ENCODE peak calls at places on chromosomes 5 and 9, in seven cellular contexts. T, J, D, Z, E, G and C are unnamed samples.

GRCh38 chr5:93078082-93079038 is 502.7 kb downstream of the NR2F1-AS1 start:
- DNase-seq in E (peak), G (peak), Z (no peak), T (peak), D (peak), J (no peak), C (peak)

GRCh38 chr5:180340856-180341255 is 12.3 kb downstream of the GFPT2 start:
- DNase-seq in J (no peak), G (no peak), E (no peak), T (no peak), Z (no peak), D (no peak), C (no peak)

GRCh38 chr5:131417240-131417869 is 153.5 kb downstream of the CDC42SE2 start:
- DNase-seq in J (peak), E (peak), D (peak), G (peak), T (peak), Z (peak), C (peak)

GRCh38 chr5:74199436-74200210 is 440.9 kb downstream of the ENC1 start:
- DNase-seq in G (peak), Z (no peak), D (no peak), J (no peak), T (no peak), E (no peak), C (peak)

GRCh38 chr5:60507687-60508086 is 192.3 kb downstream of the DEPDC1B start:
- DNase-seq in E (no peak), J (no peak), D (no peak), Z (no peak), T (no peak), G (no peak), C (peak)

GRCh38 chr5:111248571-111248970 is 24.4 kb downstream of the CAMK4 start:
- DNase-seq in T (no peak), D (peak), G (no peak), Z (no peak), E (no peak), J (no peak), C (no peak)

GRCh38 chr5:35094966-35095365 is 47.2 kb upstream of the AGXT2 start:
- DNase-seq in Z (no peak), G (no peak), D (no peak), T (no peak), E (no peak), J (no peak), C (no peak)

GRCh38 chr5:513216-514100 is 10.8 kb downstream of the SLC9A3 start:
- DNase-seq in Z (no peak), G (no peak), J (no peak), E (no peak), T (no peak), D (no peak), C (no peak)

GRCh38 chr5:31361234-31361633 is 167.7 kb downstream of the CDH6 start:
- DNase-seq in D (peak), J (no peak), G (peak), T (no peak), E (no peak), Z (no peak), C (peak)

GRCh38 chr9:137449931-137450537 is 8.9 kb upstream of the ENTPD8 start:
- DNase-seq in Z (no peak), J (no peak), E (no peak), D (no peak), T (no peak), G (no peak), C (no peak)

GRCh38 chr5:130213607-130214006 is 309.3 kb downstream of the CHSY3 start:
- DNase-seq in E (no peak), G (no peak), J (no peak), T (no peak), Z (no peak), D (no peak), C (no peak)

GRCh38 chr5:1235379-1235778 is 10.2 kb downstream of the SLC6A18 start:
- DNase-seq in Z (no peak), T (no peak), J (no peak), G (no peak), E (no peak), D (no peak), C (no peak)

GRCh38 chr5:41598011-41598410 is 87.6 kb upstream of the PLCXD3 start:
- DNase-seq in E (no peak), J (no peak), D (no peak), T (no peak), G (no peak), Z (no peak), C (no peak)

GRCh38 chr5:172902497-172903472 is 56.4 kb upstream of the RPL26L1 start:
- DNase-seq in E (no peak), T (peak), G (peak), D (peak), J (peak), Z (peak), C (peak)

GRCh38 chr5:177089146-177089545 is 2.4 kb downstream of the FGFR4 start:
- DNase-seq in Z (no peak), J (no peak), E (no peak), D (peak), T (no peak), G (no peak), C (no peak)

GRCh38 chr9:613771-614347 is 227.6 kb upstream of the DMRT1 start:
- DNase-seq in T (peak), G (peak), E (peak), Z (peak), J (peak), D (peak), C (peak)

GRCh38 chr9:121503443-121503842 is 3.8 kb upstream of the GGTA1 start:
- DNase-seq in T (no peak), J (no peak), G (no peak), D (peak), Z (no peak), E (no peak), C (no peak)

GRCh38 chr5:136073714-136074113 is 44.9 kb downstream of the TGFBI start:
- DNase-seq in T (no peak), D (no peak), E (no peak), J (no peak), Z (no peak), G (no peak), C (no peak)

GRCh38 chr9:104795082-104795481 is 31.2 kb downstream of the NIPSNAP3B start:
- DNase-seq in Z (no peak), J (no peak), T (no peak), D (no peak), G (no peak), E (no peak), C (no peak)

GRCh38 chr9:35464056-35465025 is 25.6 kb upstream of the RUSC2 start:
- DNase-seq in J (no peak), T (no peak), Z (no peak), D (no peak), G (no peak), E (no peak), C (no peak)

GRCh38 chr5:14501353-14502162 is 80.0 kb upstream of the OTULINL start:
- DNase-seq in T (no peak), Z (no peak), D (no peak), G (peak), J (no peak), E (no peak), C (no peak)

GRCh38 chr5:137359941-137360340 is 139.2 kb downstream of the SPOCK1 start:
- DNase-seq in D (no peak), T (no peak), Z (no peak), E (no peak), J (no peak), G (no peak), C (no peak)

GRCh38 chr9:86324901-86325300 is 29.3 kb downstream of the TUT7 start:
- DNase-seq in T (no peak), D (no peak), J (no peak), E (no peak), G (no peak), Z (no peak), C (no peak)
- TF ChIP-seq EZH2phosphoT487 in T (no peak), D (no peak), J (no peak), E (no peak), G (no peak), Z (no peak), C (no peak)

DNA sequence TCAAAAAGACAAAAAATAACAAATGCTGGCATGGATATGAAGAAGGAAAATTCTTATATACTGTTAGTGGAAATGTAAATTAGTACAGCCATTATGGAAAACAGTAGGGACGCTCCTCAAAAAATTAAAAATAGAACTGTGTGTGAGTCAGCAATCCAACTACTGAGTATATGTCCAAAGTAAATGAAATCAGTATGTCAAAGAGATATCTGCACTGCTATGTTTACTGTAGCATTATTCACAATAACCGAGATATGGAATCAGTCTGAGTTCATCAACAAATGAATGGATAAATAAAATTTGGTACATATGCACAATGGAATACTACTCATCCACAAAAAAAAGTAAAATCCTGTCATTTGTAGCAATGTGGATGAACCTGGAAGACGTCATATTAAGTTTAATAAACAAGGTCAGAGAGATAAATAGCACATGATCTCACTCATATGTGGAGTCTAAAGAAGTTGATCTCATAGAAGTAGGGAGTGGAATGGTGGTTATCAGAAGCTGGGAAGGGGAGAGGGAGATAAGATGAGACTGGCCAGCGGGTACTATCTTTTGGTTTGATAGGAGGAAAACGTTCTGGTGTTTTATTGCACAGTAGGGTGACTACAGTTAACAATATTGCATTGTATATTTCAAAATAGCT is 16.7 kb upstream of the SHC3 start:
- DNase-seq in D (no peak), E (no peak), G (peak), T (no peak), J (no peak), Z (no peak), C (no peak)
- H3K4me2 ChIP-seq in D (no peak), E (no peak), G (peak), T (no peak), J (no peak), Z (no peak), C (no peak)

GRCh38 chr9:86207193-86207592 is 52.3 kb downstream of the C9orf153 start:
- DNase-seq in Z (no peak), J (no peak), T (no peak), D (no peak), E (no peak), G (no peak), C (no peak)

GRCh38 chr9:86201474-86202337 is 57.8 kb downstream of the C9orf153 start:
- DNase-seq in D (no peak), G (no peak), J (no peak), Z (no peak), E (no peak), T (no peak), C (no peak)

GRCh38 chr9:86200599-86201162 is 58.8 kb downstream of the C9orf153 start:
- DNase-seq in G (no peak), Z (no peak), D (no peak), E (no peak), T (no peak), J (no peak), C (no peak)

DNA sequence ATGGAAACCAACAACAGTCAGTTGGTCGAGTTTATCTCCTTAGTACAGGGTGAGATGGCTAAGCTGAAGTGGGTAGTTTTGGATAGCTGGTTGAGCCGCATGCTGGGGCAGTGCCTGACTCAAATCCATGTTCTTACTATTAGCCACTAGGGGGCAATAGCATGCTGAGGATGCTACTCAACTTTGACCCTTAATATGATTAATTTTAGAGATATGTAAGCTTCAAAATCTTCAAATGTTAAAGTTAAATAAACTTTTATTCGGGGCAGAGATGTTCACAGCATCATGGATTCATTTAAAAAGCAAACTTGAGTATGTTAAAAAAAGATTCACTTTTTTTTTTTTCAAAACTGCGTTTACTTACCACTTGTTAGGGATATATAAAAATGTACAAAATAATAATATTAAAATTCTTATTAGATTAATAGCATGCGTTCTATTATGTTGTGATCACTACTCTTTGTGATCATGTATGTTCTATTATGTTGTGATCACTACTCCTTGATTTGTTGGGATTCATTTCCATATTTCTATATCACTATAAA is 57.0 kb downstream of the C9orf153 start:
- DNase-seq in E (peak), J (peak), D (peak), T (peak), Z (peak), G (peak), C (peak)
- TF ChIP-seq EZH2phosphoT487 in E (no peak), J (no peak), D (no peak), T (no peak), Z (no peak), G (no peak), C (no peak)

GRCh38 chr5:147509710-147510651 is at the start of gene DPYSL3:
- DNase-seq in Z (peak), D (peak), E (no peak), G (peak), T (peak), J (peak), C (peak)

GRCh38 chr5:147504535-147504934 is 5.3 kb downstream of the DPYSL3 start:
- DNase-seq in D (no peak), Z (no peak), E (no peak), T (no peak), G (no peak), J (no peak), C (no peak)

GRCh38 chr5:147508711-147509040 is 1.2 kb downstream of the DPYSL3 start:
- DNase-seq in Z (no peak), J (no peak), D (no peak), E (no peak), G (no peak), T (no peak), C (no peak)

GRCh38 chr5:147509041-147509709 is 693 bp downstream of the DPYSL3 start:
- DNase-seq in J (peak), G (peak), D (peak), T (no peak), E (no peak), Z (peak), C (peak)

GRCh38 chr5:147507480-147508126 is 2.3 kb downstream of the DPYSL3 start:
- DNase-seq in J (no peak), G (peak), D (no peak), E (no peak), T (no peak), Z (no peak), C (no peak)
- H3K4me2 ChIP-seq in J (peak), G (peak), D (peak), E (no peak), T (no peak), Z (peak), C (peak)

DNA sequence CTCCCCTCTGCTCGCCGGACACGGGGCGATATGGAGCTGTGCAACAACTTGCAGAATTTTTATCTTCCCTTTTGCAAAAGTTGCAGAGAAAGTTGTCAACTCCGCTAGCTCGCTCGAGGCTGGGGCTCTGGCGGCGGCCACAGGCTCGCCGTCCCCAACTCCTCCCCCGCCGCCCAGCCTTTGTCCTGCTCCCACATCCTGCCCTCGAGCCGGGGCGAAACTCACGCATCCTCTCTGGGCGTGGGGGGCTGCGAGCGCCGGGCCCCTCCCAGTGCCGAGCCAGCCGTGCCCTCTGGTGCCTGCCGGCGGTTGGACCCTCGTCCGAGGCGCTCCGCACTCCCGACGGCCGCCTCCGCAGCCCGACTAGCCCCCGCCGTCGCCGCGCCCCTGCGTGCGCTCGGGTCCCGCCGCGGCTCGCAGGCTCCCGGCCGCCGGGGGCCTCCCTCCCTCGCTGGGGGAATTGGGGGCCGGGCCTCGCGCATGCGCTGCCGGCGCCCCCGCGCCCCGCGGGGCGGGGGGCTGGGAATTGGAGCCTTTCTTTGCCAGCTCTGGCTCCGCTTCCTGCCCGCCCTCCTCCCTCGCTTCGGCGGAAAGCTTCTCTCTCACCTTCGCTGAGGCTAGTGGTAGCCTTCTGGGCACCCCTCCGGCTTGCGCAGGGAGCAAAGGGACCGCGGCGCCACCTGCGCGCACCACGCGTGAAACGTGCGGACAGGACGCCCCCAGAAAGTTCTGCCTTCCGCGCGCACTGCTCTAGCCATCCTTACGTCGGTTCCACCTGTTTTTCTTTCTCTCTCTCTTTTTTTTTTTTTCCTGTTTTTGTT is at the start of gene CCNJL:
- DNase-seq in E (peak), G (peak), D (peak), Z (peak), J (peak), T (no peak), C (peak)
- TF ChIP-seq EZH2phosphoT487 in E (no peak), G (no peak), D (no peak), Z (no peak), J (no peak), T (no peak), C (no peak)

DNA sequence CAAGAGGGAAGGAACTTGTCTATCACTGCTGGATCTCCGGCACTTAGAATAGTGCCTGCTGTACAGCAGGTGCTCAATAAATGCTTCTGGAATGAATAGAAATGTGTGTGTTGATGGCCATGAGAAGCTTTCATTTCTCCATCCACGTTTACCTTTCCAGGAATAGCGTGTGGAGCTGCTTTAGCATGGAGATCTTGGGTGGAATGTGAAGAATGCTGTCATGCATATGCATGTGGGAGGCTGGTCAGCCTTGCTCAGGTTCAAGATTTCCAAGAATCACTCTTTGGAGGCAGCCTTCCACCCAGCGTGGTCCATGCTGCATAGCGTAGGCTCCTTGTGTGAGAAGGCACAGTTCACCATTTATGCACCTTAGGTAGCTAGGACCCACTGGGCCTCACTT is 19.2 kb downstream of the COL15A1 start:
- DNase-seq in J (no peak), D (no peak), Z (peak), G (no peak), E (no peak), T (no peak), C (no peak)
- H3K4me2 ChIP-seq in J (no peak), D (no peak), Z (peak), G (no peak), E (no peak), T (no peak), C (no peak)

DNA sequence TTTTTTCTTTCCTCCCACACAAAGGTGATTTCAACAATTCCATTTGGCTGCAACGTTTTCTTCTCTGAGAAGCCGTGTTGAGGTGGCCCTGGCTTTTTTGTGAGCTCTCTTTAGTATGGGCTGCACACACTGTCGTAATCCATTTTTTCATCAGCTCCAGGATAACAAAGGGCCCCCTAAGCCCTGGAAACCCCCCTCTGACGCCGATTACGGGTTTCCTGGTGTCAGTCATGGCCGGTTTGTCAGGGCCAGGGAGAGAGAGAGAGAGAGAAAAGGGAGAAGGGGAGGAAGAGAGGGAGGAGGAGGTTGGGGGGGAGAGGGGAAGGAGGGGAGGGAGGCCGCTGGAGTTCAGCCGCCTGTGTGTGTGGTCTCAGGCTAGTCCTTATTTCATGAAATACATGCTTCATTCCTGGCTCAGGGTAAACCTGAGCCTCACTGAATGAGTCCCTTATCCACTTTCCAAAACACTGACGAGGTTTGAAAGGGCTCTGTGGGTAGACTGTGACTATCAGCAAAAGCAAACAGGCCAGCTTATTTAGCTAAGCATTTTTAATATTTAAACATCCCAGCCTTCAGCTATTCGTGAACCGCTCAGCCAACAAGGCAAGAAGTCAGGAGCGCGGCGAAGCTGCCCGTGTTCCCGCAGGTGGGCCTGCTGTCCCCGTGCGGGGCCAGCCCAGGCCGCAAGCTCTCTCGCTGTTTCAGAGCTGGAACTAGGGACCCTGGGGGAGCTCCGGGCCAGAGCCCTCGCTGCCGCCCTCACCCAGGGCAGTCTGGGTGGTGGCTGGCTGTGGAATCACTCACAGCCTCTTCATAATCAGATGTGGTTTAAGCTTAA is 172.8 kb downstream of the ERCC6L2 start:
- DNase-seq in G (no peak), Z (peak), T (no peak), D (peak), J (peak), E (no peak), C (peak)
- TF ChIP-seq EZH2phosphoT487 in G (no peak), Z (no peak), T (no peak), D (no peak), J (no peak), E (no peak), C (no peak)

GRCh38 chr9:21350787-21351186 is at the start of gene IFNA6:
- DNase-seq in J (no peak), G (no peak), D (no peak), T (no peak), E (no peak), Z (no peak), C (no peak)
- H3K4me2 ChIP-seq in J (no peak), G (no peak), D (no peak), T (no peak), E (no peak), Z (no peak), C (no peak)